ENCODE peak calls at places on chromosomes 7 and 10, in eight cellular contexts. K, X, H, T, V, J, Z and G are unnamed samples. For H3K4me1, the result is how much of the 10 kb centered on the place peaks cover.

GRCh38 chr10:96342402-96342801 is 16.4 kb downstream of the OPALIN start:
- DNase-seq in K (no peak), X (no peak), H (no peak), T (no peak), V (no peak), J (no peak), Z (no peak), G (no peak)

GRCh38 chr10:34808789-34809745 is 6.0 kb downstream of the PARD3 start:
- DNase-seq in K (peak), X (no peak), H (no peak), T (no peak), V (peak), J (no peak), Z (no peak), G (no peak)

GRCh38 chr10:68208424-68209042 is 23.4 kb downstream of the ATOH7 start:
- DNase-seq in K (peak), X (peak), H (peak), T (peak), V (no peak), J (peak), Z (peak), G (no peak)

GRCh38 chr7:5692845-5693278 is 88.6 kb downstream of the RNF216 start:
- DNase-seq in K (no peak), X (no peak), H (no peak), T (peak), V (no peak), J (peak), Z (no peak), G (no peak)

GRCh38 chr10:97463363-97464132 is 17.6 kb downstream of the ZDHHC16 start:
- DNase-seq in K (no peak), X (peak), H (peak), T (peak), V (no peak), J (peak), Z (peak), G (no peak)

GRCh38 chr10:29517352-29517923 is 117.3 kb downstream of the SVIL start:
- DNase-seq in K (no peak), X (peak), H (no peak), T (no peak), V (no peak), J (peak), Z (peak), G (no peak)

GRCh38 chr10:34498821-34499220 is 316.3 kb downstream of the PARD3 start:
- DNase-seq in K (no peak), X (no peak), H (no peak), T (no peak), V (no peak), J (no peak), Z (no peak), G (no peak)

GRCh38 chr10:124328514-124329220 is 90.1 kb downstream of the OAT start:
- DNase-seq in K (no peak), X (no peak), H (no peak), T (no peak), V (no peak), J (no peak), Z (no peak), G (no peak)

GRCh38 chr10:111551001-111551400 is 474.2 kb downstream of the ADRA2A start:
- DNase-seq in K (no peak), X (no peak), H (no peak), T (no peak), V (no peak), J (no peak), Z (no peak), G (no peak)

GRCh38 chr7:107345898-107346297 is 124.0 kb upstream of the GPR22 start:
- DNase-seq in K (no peak), X (no peak), H (no peak), T (no peak), V (no peak), J (no peak), Z (no peak), G (no peak)

GRCh38 chr7:16801111-16801542 is 3.7 kb downstream of the AGR2 start:
- DNase-seq in K (no peak), X (peak), H (no peak), T (peak), V (no peak), J (peak), Z (peak), G (no peak)

GRCh38 chr7:65840446-65840845 is 32.4 kb upstream of the VKORC1L1 start:
- DNase-seq in K (no peak), X (no peak), H (no peak), T (no peak), V (no peak), J (no peak), Z (no peak), G (no peak)

GRCh38 chr7:95843286-95843685 is 70.9 kb downstream of the DYNC1I1 start:
- DNase-seq in K (no peak), X (no peak), H (no peak), T (no peak), V (no peak), J (no peak), Z (no peak), G (no peak)

GRCh38 chr7:135510603-135511183 is 791 bp upstream of the CNOT4 start:
- DNase-seq in K (no peak), X (peak), H (no peak), T (no peak), V (no peak), J (peak), Z (peak), G (no peak)

GRCh38 chr7:93574269-93574645 is 267 bp downstream of the CALCR start:
- DNase-seq in K (no peak), X (no peak), H (no peak), T (no peak), V (peak), J (no peak), Z (no peak), G (no peak)

GRCh38 chr7:93574646-93575554 is at the start of gene CALCR:
- DNase-seq in K (no peak), X (no peak), H (no peak), T (no peak), V (peak), J (peak), Z (peak), G (no peak)

GRCh38 chr7:93578762-93579161 is 4.2 kb upstream of the CALCR start:
- DNase-seq in K (no peak), X (peak), H (no peak), T (no peak), V (no peak), J (no peak), Z (no peak), G (no peak)

DNA sequence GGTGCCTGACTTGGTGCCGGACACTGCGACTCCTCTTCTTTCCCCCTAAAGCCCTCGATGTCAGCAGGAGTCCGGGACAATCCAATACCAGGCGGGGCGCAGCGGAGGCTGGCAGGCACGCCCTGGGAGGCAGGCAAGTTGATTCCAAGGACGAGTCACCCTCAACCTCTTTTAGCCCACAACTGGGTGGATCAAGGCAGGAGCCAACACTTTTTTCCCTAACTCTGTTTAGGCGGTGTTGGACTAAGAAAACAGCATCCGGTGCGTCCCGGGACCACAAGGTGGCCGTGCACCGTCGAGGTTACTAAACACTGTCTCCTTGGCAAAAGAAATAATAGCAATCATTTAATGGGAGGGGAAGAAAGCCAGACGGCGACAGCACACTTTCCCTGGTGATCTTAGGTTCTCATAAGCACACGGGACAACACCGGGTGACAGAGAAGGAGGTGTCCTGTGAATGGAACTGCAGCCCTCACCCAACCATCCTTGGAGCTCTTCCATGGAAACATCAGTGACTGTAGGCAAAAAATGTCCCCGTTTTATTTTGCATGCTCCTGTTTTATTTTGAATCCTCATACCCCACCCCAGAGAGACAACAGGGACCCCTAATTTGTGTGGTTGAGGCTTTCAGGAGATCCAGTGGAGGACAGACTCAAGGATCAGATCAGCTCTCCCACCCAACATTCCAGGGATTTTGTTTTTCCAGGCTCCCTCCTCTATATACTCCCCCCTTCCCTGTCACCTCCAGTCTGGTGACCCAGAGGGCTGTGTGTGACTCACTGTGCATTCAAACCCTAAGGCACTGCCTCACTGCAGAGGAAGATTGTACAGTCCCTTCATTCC is 1.3 kb upstream of the CALCR start:
- DNase-seq in K (no peak), X (no peak), H (no peak), T (no peak), V (peak), J (peak), Z (no peak), G (peak)
- H3K4me3 ChIP-seq in K (no peak), X (no peak), H (no peak), T (no peak), V (peak), J (peak), Z (peak), G (no peak)

GRCh38 chr10:71395621-71396020 is 1.1 kb upstream of the CDH23 start:
- DNase-seq in K (no peak), X (no peak), H (no peak), T (no peak), V (no peak), J (peak), Z (no peak), G (peak)
- TF ChIP-seq CTCF in K (peak), X (no peak), H (no peak), T (no peak), V (no peak), J (no peak), Z (no peak), G (no peak)

DNA sequence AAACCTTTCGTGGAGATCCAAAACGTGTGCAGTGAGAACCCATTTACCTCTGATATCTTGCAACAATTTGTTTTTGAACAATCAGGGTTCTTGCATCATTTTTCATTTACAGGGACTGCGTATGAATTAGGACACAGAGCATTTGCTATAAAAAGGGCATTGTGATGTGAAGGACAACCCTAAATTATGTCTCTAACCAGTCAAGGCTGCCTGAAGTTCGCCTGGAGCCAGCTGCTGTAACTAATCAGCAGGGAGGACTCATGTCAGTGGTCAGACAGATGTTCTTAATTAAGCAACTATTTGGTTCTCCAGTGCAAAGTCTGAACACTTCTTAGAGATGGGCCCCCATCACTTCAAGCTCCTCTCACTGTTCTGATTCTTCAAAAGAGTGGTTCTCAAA is 674.8 kb downstream of the KCNMA1 start:
- DNase-seq in K (no peak), X (no peak), H (no peak), T (no peak), V (no peak), J (no peak), Z (no peak), G (no peak)
- H3K4me1 ChIP-seq in K (under half), X (under half), H (under half), T (under half), V (under half), J (under half), Z (under half), G (under half)

GRCh38 chr7:114959931-114960330 is 38.0 kb downstream of the MDFIC start:
- DNase-seq in K (no peak), X (no peak), H (no peak), T (no peak), V (no peak), J (no peak), Z (no peak), G (no peak)

GRCh38 chr7:114952296-114952695 is 30.4 kb downstream of the MDFIC start:
- DNase-seq in K (no peak), X (no peak), H (no peak), T (no peak), V (no peak), J (no peak), Z (no peak), G (no peak)

GRCh38 chr7:114957434-114957833 is 35.5 kb downstream of the MDFIC start:
- DNase-seq in K (no peak), X (no peak), H (no peak), T (no peak), V (no peak), J (no peak), Z (no peak), G (no peak)

GRCh38 chr7:114953724-114954123 is 31.8 kb downstream of the MDFIC start:
- DNase-seq in K (no peak), X (no peak), H (no peak), T (no peak), V (no peak), J (no peak), Z (no peak), G (no peak)

GRCh38 chr7:114956702-114957101 is 34.8 kb downstream of the MDFIC start:
- DNase-seq in K (no peak), X (no peak), H (no peak), T (no peak), V (no peak), J (no peak), Z (no peak), G (no peak)
- H3K4me3 ChIP-seq in K (no peak), X (no peak), H (no peak), T (no peak), V (no peak), J (no peak), Z (no peak), G (no peak)

GRCh38 chr10:91163709-91164474 is 56.6 kb upstream of the PCGF5 start:
- DNase-seq in K (peak), X (peak), H (peak), T (peak), V (peak), J (peak), Z (peak), G (peak)
- TF ChIP-seq CTCF in K (no peak), X (no peak), H (no peak), T (no peak), V (peak), J (no peak), Z (no peak), G (no peak)

GRCh38 chr7:47581442-47581820 is 480 bp downstream of the TNS3 start:
- DNase-seq in K (peak), X (no peak), H (peak), T (no peak), V (peak), J (no peak), Z (peak), G (no peak)

GRCh38 chr7:47579458-47579857 is 2.5 kb downstream of the TNS3 start:
- DNase-seq in K (no peak), X (no peak), H (no peak), T (no peak), V (no peak), J (no peak), Z (no peak), G (no peak)

GRCh38 chr7:47581821-47582747 is at the start of gene TNS3:
- DNase-seq in K (peak), X (no peak), H (peak), T (peak), V (peak), J (no peak), Z (peak), G (no peak)

GRCh38 chr7:47580175-47580701 is 1.7 kb downstream of the TNS3 start:
- DNase-seq in K (peak), X (peak), H (peak), T (no peak), V (no peak), J (no peak), Z (peak), G (no peak)

GRCh38 chr7:47580811-47581331 is 1.0 kb downstream of the TNS3 start:
- DNase-seq in K (no peak), X (peak), H (no peak), T (no peak), V (no peak), J (no peak), Z (peak), G (no peak)
- H3K4me1 ChIP-seq in K (under half), X (half or more), H (half or more), T (under half), V (under half), J (half or more), Z (half or more), G (under half)

GRCh38 chr10:105844653-105845052 is 1203.6 kb downstream of the SORCS3 start:
- DNase-seq in K (no peak), X (no peak), H (no peak), T (no peak), V (no peak), J (no peak), Z (no peak), G (no peak)

GRCh38 chr10:105840288-105840770 is 1199.2 kb downstream of the SORCS3 start:
- DNase-seq in K (no peak), X (no peak), H (no peak), T (no peak), V (no peak), J (no peak), Z (no peak), G (no peak)

GRCh38 chr10:105843786-105844560 is 1202.9 kb downstream of the SORCS3 start:
- DNase-seq in K (no peak), X (no peak), H (no peak), T (no peak), V (no peak), J (no peak), Z (no peak), G (no peak)
- H3K4me3 ChIP-seq in K (no peak), X (no peak), H (no peak), T (no peak), V (no peak), J (no peak), Z (no peak), G (no peak)

DNA sequence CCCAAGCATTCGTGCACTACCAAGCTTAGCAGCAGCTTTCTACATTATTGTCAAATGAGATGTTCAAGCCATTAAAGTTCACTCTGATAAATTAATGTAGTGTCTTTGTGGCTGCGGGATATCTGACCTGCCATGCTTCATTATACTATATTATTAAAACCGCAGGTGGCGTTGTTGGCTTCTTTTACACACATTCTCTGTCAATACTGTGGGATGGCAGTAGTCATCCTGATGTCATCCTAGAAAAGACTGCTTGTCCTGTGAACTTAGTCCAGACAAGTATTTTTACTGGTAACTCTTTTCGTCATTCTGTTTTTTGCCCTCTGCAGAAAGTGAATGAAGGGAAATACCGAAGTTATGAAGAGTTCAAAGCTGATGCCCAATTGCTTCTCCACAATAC is 103.9 kb downstream of the ZMYND11 start:
- DNase-seq in K (no peak), X (no peak), H (no peak), T (peak), V (no peak), J (no peak), Z (no peak), G (no peak)
- TF ChIP-seq CTCF in K (no peak), X (peak), H (no peak), T (no peak), V (no peak), J (peak), Z (no peak), G (no peak)

GRCh38 chr7:36186359-36186758 is 33.3 kb downstream of the EEPD1 start:
- DNase-seq in K (no peak), X (no peak), H (no peak), T (no peak), V (no peak), J (no peak), Z (no peak), G (no peak)
- H3K4me1 ChIP-seq in K (under half), X (half or more), H (half or more), T (under half), V (under half), J (under half), Z (under half), G (under half)

GRCh38 chr7:101108330-101108857 is 18.5 kb upstream of the SERPINE1 start:
- DNase-seq in K (peak), X (peak), H (no peak), T (peak), V (peak), J (no peak), Z (no peak), G (peak)
- H3K4me3 ChIP-seq in K (no peak), X (no peak), H (no peak), T (no peak), V (no peak), J (no peak), Z (no peak), G (no peak)